ENCODE peak calls at places on chromosomes 4 and X, in five cellular contexts. N is bronchial epithelial cell, M is fibroblast of lung, P is GM23338, E is cardiac muscle cell. L is an unnamed sample.

GRCh38 chr4:156941940-156942548 is 29.6 kb downstream of the PDGFC start:
- DNase-seq in N (peak), M (peak), P (peak), E (peak), L (peak)

GRCh38 chrX:10280061-10280460 is 123.3 kb downstream of the CLCN4 start:
- DNase-seq in N (no peak), M (no peak), P (no peak), E (no peak), L (no peak)

GRCh38 chr4:28226962-28227361 is 1366.3 kb downstream of the STIM2 start:
- DNase-seq in N (peak), M (no peak), P (no peak), E (no peak), L (no peak)

GRCh38 chr4:98181815-98182214 is 38.5 kb upstream of the STPG2 start:
- DNase-seq in N (peak), M (peak), P (peak), E (peak), L (peak)

GRCh38 chrX:111375747-111376146 is 36.2 kb downstream of the DCX start:
- DNase-seq in N (peak), M (no peak), P (peak), E (peak), L (no peak)

GRCh38 chr4:101068115-101068514 is 279.2 kb downstream of the PPP3CA start:
- DNase-seq in N (no peak), M (no peak), P (no peak), E (no peak), L (no peak)

GRCh38 chr4:147928400-147928799 is 196.5 kb downstream of the ARHGAP10 start:
- DNase-seq in N (no peak), M (peak), P (no peak), E (no peak), L (no peak)

GRCh38 chr4:110793890-110794588 is 171.2 kb upstream of the PITX2 start:
- DNase-seq in N (no peak), M (peak), P (peak), E (no peak), L (no peak)

GRCh38 chr4:76697129-76697803 is 200.7 kb downstream of the SOWAHB start:
- DNase-seq in N (no peak), M (no peak), P (peak), E (no peak), L (no peak)

GRCh38 chr4:26235500-26235899 is 85.3 kb upstream of the RBPJ start:
- DNase-seq in N (peak), M (peak), P (no peak), E (no peak), L (peak)

GRCh38 chr4:15702941-15703403 is at the start of gene BST1:
- DNase-seq in N (peak), M (peak), P (peak), E (no peak), L (peak)

GRCh38 chrX:74736450-74736849 is 122.0 kb upstream of the RLIM start:
- DNase-seq in N (no peak), M (no peak), P (no peak), E (no peak), L (no peak)

GRCh38 chrX:9860826-9861225 is 74.6 kb downstream of the SHROOM2 start:
- DNase-seq in N (peak), M (no peak), P (no peak), E (no peak), L (no peak)

GRCh38 chr4:76198411-76199237 is 15.0 kb downstream of the SCARB2 start:
- DNase-seq in N (peak), M (peak), P (peak), E (peak), L (peak)

GRCh38 chr4:158906073-158906472 is 137.2 kb downstream of the FNIP2 start:
- DNase-seq in N (peak), M (no peak), P (no peak), E (no peak), L (no peak)

GRCh38 chr4:76214269-76214628 is 625 bp upstream of the SCARB2 start:
- DNase-seq in N (no peak), M (no peak), P (peak), E (no peak), L (no peak)

GRCh38 chr4:11783588-11783987 is 354.9 kb upstream of the HS3ST1 start:
- DNase-seq in N (peak), M (no peak), P (no peak), E (no peak), L (no peak)

GRCh38 chrX:130343411-130343810 is 3.7 kb downstream of the SLC25A14 start:
- DNase-seq in N (no peak), M (no peak), P (no peak), E (no peak), L (no peak)

GRCh38 chr4:77600521-77601451 is 4.8 kb upstream of the CXCL13 start:
- DNase-seq in N (peak), M (peak), P (peak), E (peak), L (peak)

GRCh38 chr4:100977746-100978397 is 369.5 kb downstream of the PPP3CA start:
- DNase-seq in N (no peak), M (no peak), P (no peak), E (no peak), L (peak)

GRCh38 chrX:110806145-110806544 is 10.5 kb upstream of the CHRDL1 start:
- DNase-seq in N (no peak), M (peak), P (no peak), E (no peak), L (peak)

GRCh38 chr4:88616275-88616996 is 24.2 kb downstream of the HERC3 start:
- DNase-seq in N (peak), M (peak), P (no peak), E (no peak), L (peak)

DNA sequence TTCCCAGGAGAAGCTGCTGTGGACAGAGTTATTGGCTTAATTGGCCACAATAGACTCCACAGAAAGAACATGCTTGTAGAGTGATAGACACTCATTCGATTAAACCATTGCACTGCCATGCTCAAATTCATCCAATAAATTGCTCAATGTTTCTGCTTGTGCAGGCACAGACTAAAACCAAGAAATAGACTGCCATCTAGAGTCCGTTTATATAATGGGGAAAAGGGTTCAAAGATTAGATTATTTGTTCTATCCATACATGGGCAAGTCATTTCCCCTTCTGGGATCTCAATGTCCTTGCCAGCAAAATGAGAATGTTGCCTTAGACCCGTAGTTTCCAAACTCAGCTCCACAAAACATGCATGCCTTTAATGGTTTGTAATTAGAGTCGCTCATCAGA is 8.7 kb downstream of the SMIM10 start:
- DNase-seq in N (peak), M (peak), P (peak), E (peak), L (peak)
- TF ChIP-seq CTCF in N (peak), M (peak), P (peak), E (peak), L (peak)

GRCh38 chr4:151604238-151604637 is 156.6 kb downstream of the GATB start:
- DNase-seq in N (peak), M (peak), P (peak), E (no peak), L (peak)
- TF ChIP-seq CTCF in N (peak), M (peak), P (peak), E (peak), L (peak)

GRCh38 chr4:152398060-152398459 is 137.8 kb downstream of the FBXW7 start:
- DNase-seq in N (peak), M (peak), P (peak), E (peak), L (no peak)
- TF ChIP-seq CTCF in N (peak), M (no peak), P (no peak), E (peak), L (peak)

GRCh38 chr4:168781341-168781740 is 228.7 kb downstream of the CBR4 start:
- DNase-seq in N (no peak), M (no peak), P (no peak), E (peak), L (no peak)
- TF ChIP-seq CTCF in N (no peak), M (no peak), P (no peak), E (no peak), L (no peak)

GRCh38 chrX:13658602-13659001 is 5.7 kb downstream of the TCEANC start:
- DNase-seq in N (peak), M (peak), P (peak), E (peak), L (peak)
- TF ChIP-seq CTCF in N (peak), M (peak), P (peak), E (peak), L (peak)

GRCh38 chr4:173014113-173014558 is 154.5 kb upstream of the GALNT7 start:
- DNase-seq in N (peak), M (peak), P (peak), E (peak), L (no peak)
- TF ChIP-seq CTCF in N (no peak), M (no peak), P (peak), E (peak), L (no peak)

GRCh38 chr4:180909279-180909678 is 1333.9 kb upstream of the TENM3 start:
- DNase-seq in N (no peak), M (peak), P (peak), E (peak), L (peak)
- TF ChIP-seq CTCF in N (peak), M (peak), P (peak), E (no peak), L (peak)

DNA sequence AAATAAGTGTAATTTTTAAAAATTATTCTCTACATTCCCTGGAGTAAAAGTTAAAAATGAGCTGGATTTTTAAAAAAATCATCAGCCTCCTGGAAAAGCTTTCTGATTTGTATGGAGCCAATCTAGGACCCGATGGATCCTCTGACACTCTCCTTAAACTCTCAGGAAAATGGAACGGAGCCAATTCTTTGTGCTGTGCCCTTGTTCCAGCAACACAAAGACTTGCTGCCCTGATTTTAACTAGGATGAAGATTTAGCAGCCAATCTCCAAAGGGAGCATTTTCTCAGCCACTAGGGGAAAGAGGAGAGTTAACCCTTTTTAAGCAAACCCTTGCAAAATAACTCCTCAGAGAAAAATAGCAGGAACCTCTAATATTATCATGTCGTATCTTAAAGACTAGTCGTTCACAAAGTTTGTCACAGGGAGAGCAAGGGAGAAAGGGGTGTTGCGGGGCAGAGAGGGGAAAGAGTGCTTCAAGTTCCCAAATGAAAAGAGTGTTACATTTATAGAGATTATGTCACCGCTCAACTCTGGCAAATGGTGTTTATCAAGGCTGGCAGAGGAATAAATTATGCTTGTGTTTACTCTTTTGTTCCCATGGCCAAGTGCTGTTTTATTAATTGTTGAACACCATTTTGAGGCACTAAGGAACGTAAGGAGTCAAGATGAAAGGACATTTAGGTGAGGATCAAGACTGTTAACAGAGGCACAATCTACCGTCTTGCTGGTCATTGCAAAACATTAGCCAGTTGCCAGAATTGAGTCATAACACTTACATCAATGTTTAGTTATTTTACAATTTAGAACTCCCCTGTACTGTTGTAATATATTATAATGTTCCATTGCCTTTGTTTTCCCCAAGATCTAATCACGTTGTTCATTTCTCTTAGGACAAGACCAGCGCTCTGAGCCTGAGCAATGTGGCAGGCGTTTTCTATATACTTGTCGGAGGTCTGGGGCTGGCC is 250.7 kb downstream of the THOC2 start:
- DNase-seq in N (peak), M (peak), P (peak), E (peak), L (peak)
- TF ChIP-seq CTCF in N (no peak), M (no peak), P (no peak), E (no peak), L (peak)

GRCh38 chr4:21593268-21594002 is 355.1 kb downstream of the KCNIP4 start:
- DNase-seq in N (no peak), M (no peak), P (no peak), E (no peak), L (no peak)
- TF ChIP-seq CTCF in N (no peak), M (no peak), P (no peak), E (no peak), L (no peak)

GRCh38 chrX:145178268-145178667 is 69.0 kb upstream of the SPANXN1 start:
- DNase-seq in N (no peak), M (no peak), P (no peak), E (no peak), L (no peak)
- TF ChIP-seq CTCF in N (no peak), M (no peak), P (no peak), E (no peak), L (no peak)